ENCODE peak calls at places on chromosomes 16 and 17, in four cellular contexts. D is GOT3, J is EL, Q is mesendoderm. Z is an unnamed sample.
A peak's percentile ranks its signal among the peaks of the same experiment; 100 is the strongest.

GRCh38 chr16:28204211-28204610 is 7.6 kb downstream of the XPO6 start:
- DNase-seq in Q (no peak), J (no peak), D (no peak), Z (no peak)

GRCh38 chr17:69474171-69474831 is 59.8 kb downstream of the MAP2K6 start:
- DNase-seq in Q (no peak), D (no peak), J (no peak), Z (peak; percentile 99)

GRCh38 chr16:67645397-67646121 is 615 bp downstream of the CARMIL2 start:
- DNase-seq in J (no peak), Q (no peak), D (no peak), Z (no peak)

GRCh38 chr16:84443166-84443802 is 61.2 kb downstream of the MEAK7 start:
- DNase-seq in D (no peak), J (no peak), Q (no peak), Z (no peak)

GRCh38 chr17:76104140-76104895 is 731 bp upstream of the EXOC7 start:
- DNase-seq in Q (no peak), J (no peak), D (no peak), Z (no peak)

GRCh38 chr17:5419959-5420653 is at the start of gene RPAIN:
- DNase-seq in D (no peak), J (peak; percentile 89), Q (peak; percentile 95), Z (peak; percentile 97)

GRCh38 chr17:39027037-39027436 is 59.8 kb upstream of the FBXO47 start:
- DNase-seq in Q (no peak), J (peak; percentile 25), D (no peak), Z (peak; percentile 43)

GRCh38 chr17:64270885-64271284 is 7.8 kb upstream of the TEX2 start:
- DNase-seq in D (no peak), Q (no peak), J (no peak), Z (no peak)

GRCh38 chr17:39028690-39029089 is 61.5 kb upstream of the FBXO47 start:
- DNase-seq in J (no peak), D (no peak), Q (no peak), Z (no peak)

GRCh38 chr16:80016689-80017088 is 416.2 kb upstream of the MAF start:
- DNase-seq in D (no peak), Q (no peak), J (no peak), Z (no peak)

Z was measured in NCI-H82.